ENCODE peak calls at places on chromosomes 16 and 17, in four cellular contexts. One of them, this sample, is unnamed.

GRCh38 chr17:40350410-40351184 is 13.9 kb downstream of the GJD3 start:
- DNase-seq in tibial artery: no peak
- DNase-seq in tibial nerve: no peak
- DNase-seq in activated CD8-positive, alpha-beta T cell treated with anti-CD3 and anti-CD28 coated beads for 36 hours: no peak
- DNase-seq in this sample: no peak

GRCh38 chr17:57677301-57677700 is 67.8 kb downstream of the CCDC182 start:
- DNase-seq in activated CD8-positive, alpha-beta T cell treated with anti-CD3 and anti-CD28 coated beads for 36 hours: no peak
- DNase-seq in tibial artery: no peak
- DNase-seq in tibial nerve: no peak
- DNase-seq in this sample: no peak

GRCh38 chr16:81693467-81694303 is 85.4 kb upstream of the PLCG2 start:
- DNase-seq in tibial nerve: no peak
- DNase-seq in activated CD8-positive, alpha-beta T cell treated with anti-CD3 and anti-CD28 coated beads for 36 hours: no peak
- DNase-seq in tibial artery: no peak
- DNase-seq in this sample: no peak

GRCh38 chr17:32929288-32929574 is 1.3 kb downstream of the TMEM98 start:
- DNase-seq in tibial artery: no peak
- DNase-seq in activated CD8-positive, alpha-beta T cell treated with anti-CD3 and anti-CD28 coated beads for 36 hours: no peak
- DNase-seq in tibial nerve: no peak
- DNase-seq in this sample: no peak

GRCh38 chr17:68238894-68239293 is 8.9 kb upstream of the AMZ2 start:
- DNase-seq in activated CD8-positive, alpha-beta T cell treated with anti-CD3 and anti-CD28 coated beads for 36 hours: peak
- DNase-seq in tibial nerve: no peak
- DNase-seq in tibial artery: no peak
- DNase-seq in this sample: no peak

GRCh38 chr16:77918792-77919707 is 103.3 kb upstream of the CLEC3A start:
- DNase-seq in activated CD8-positive, alpha-beta T cell treated with anti-CD3 and anti-CD28 coated beads for 36 hours: no peak
- DNase-seq in tibial nerve: no peak
- DNase-seq in tibial artery: no peak
- DNase-seq in this sample: no peak

GRCh38 chr16:57764341-57765159 is 29.0 kb downstream of the KATNB1 start:
- DNase-seq in tibial artery: no peak
- DNase-seq in tibial nerve: no peak
- DNase-seq in activated CD8-positive, alpha-beta T cell treated with anti-CD3 and anti-CD28 coated beads for 36 hours: peak
- DNase-seq in this sample: peak

GRCh38 chr17:43092891-43093290 is 32.3 kb downstream of the BRCA1 start:
- DNase-seq in tibial artery: no peak
- DNase-seq in activated CD8-positive, alpha-beta T cell treated with anti-CD3 and anti-CD28 coated beads for 36 hours: no peak
- DNase-seq in tibial nerve: no peak
- DNase-seq in this sample: no peak

GRCh38 chr17:2101448-2102257 is 46.8 kb downstream of the HIC1 start:
- DNase-seq in tibial artery: no peak
- DNase-seq in tibial nerve: no peak
- DNase-seq in activated CD8-positive, alpha-beta T cell treated with anti-CD3 and anti-CD28 coated beads for 36 hours: peak
- DNase-seq in this sample: no peak

GRCh38 chr17:64641499-64641898 is 20.6 kb downstream of the SMURF2 start:
- DNase-seq in tibial artery: no peak
- DNase-seq in tibial nerve: no peak
- DNase-seq in activated CD8-positive, alpha-beta T cell treated with anti-CD3 and anti-CD28 coated beads for 36 hours: peak
- DNase-seq in this sample: no peak

GRCh38 chr17:63694229-63694973 is 5.5 kb downstream of the LIMD2 start:
- DNase-seq in tibial nerve: no peak
- DNase-seq in activated CD8-positive, alpha-beta T cell treated with anti-CD3 and anti-CD28 coated beads for 36 hours: no peak
- DNase-seq in tibial artery: no peak
- DNase-seq in this sample: no peak

GRCh38 chr17:33112763-33113162 is 121.1 kb downstream of the SPACA3 start:
- DNase-seq in tibial artery: no peak
- DNase-seq in tibial nerve: no peak
- DNase-seq in activated CD8-positive, alpha-beta T cell treated with anti-CD3 and anti-CD28 coated beads for 36 hours: no peak
- DNase-seq in this sample: no peak

GRCh38 chr16:76791151-76791550 is 399.8 kb upstream of the MON1B start:
- DNase-seq in tibial artery: no peak
- DNase-seq in tibial nerve: no peak
- DNase-seq in activated CD8-positive, alpha-beta T cell treated with anti-CD3 and anti-CD28 coated beads for 36 hours: no peak
- DNase-seq in this sample: no peak

GRCh38 chr17:35896011-35896587 is 15.9 kb upstream of the CCL5 start:
- DNase-seq in activated CD8-positive, alpha-beta T cell treated with anti-CD3 and anti-CD28 coated beads for 36 hours: peak
- DNase-seq in tibial nerve: no peak
- DNase-seq in tibial artery: no peak
- DNase-seq in this sample: no peak

GRCh38 chr16:46911038-46911437 is 26.9 kb downstream of the GPT2 start:
- DNase-seq in tibial nerve: no peak
- DNase-seq in tibial artery: no peak
- DNase-seq in activated CD8-positive, alpha-beta T cell treated with anti-CD3 and anti-CD28 coated beads for 36 hours: no peak
- DNase-seq in this sample: no peak

GRCh38 chr16:82756283-82756599 is 129.5 kb downstream of the CDH13 start:
- DNase-seq in activated CD8-positive, alpha-beta T cell treated with anti-CD3 and anti-CD28 coated beads for 36 hours: no peak
- DNase-seq in tibial nerve: no peak
- DNase-seq in tibial artery: no peak
- DNase-seq in this sample: no peak

GRCh38 chr17:11369570-11369969 is 128.6 kb downstream of the SHISA6 start:
- DNase-seq in activated CD8-positive, alpha-beta T cell treated with anti-CD3 and anti-CD28 coated beads for 36 hours: no peak
- DNase-seq in tibial artery: no peak
- DNase-seq in tibial nerve: no peak
- DNase-seq in this sample: no peak

GRCh38 chr16:867421-868385 is 67.2 kb upstream of the GNG13 start:
- DNase-seq in activated CD8-positive, alpha-beta T cell treated with anti-CD3 and anti-CD28 coated beads for 36 hours: no peak
- DNase-seq in tibial nerve: no peak
- DNase-seq in tibial artery: no peak
- DNase-seq in this sample: no peak

GRCh38 chr17:66625321-66625767 is 209.6 kb upstream of the CACNG5 start:
- DNase-seq in tibial artery: no peak
- DNase-seq in activated CD8-positive, alpha-beta T cell treated with anti-CD3 and anti-CD28 coated beads for 36 hours: no peak
- DNase-seq in tibial nerve: no peak
- DNase-seq in this sample: no peak

GRCh38 chr17:78343433-78344201 is 16.3 kb downstream of the SOCS3 start:
- DNase-seq in activated CD8-positive, alpha-beta T cell treated with anti-CD3 and anti-CD28 coated beads for 36 hours: peak
- DNase-seq in tibial artery: no peak
- DNase-seq in tibial nerve: no peak
- DNase-seq in this sample: no peak

GRCh38 chr17:72661945-72662826 is 430.3 kb downstream of the SLC39A11 start:
- DNase-seq in tibial artery: no peak
- DNase-seq in activated CD8-positive, alpha-beta T cell treated with anti-CD3 and anti-CD28 coated beads for 36 hours: no peak
- DNase-seq in tibial nerve: no peak
- DNase-seq in this sample: no peak

GRCh38 chr17:72662827-72663190 is 429.7 kb downstream of the SLC39A11 start:
- DNase-seq in tibial artery: no peak
- DNase-seq in tibial nerve: no peak
- DNase-seq in activated CD8-positive, alpha-beta T cell treated with anti-CD3 and anti-CD28 coated beads for 36 hours: no peak
- DNase-seq in this sample: no peak

GRCh38 chr17:72659811-72660210 is 432.7 kb downstream of the SLC39A11 start:
- DNase-seq in tibial nerve: no peak
- DNase-seq in activated CD8-positive, alpha-beta T cell treated with anti-CD3 and anti-CD28 coated beads for 36 hours: no peak
- DNase-seq in tibial artery: no peak
- DNase-seq in this sample: no peak

GRCh38 chr17:72660274-72661092 is 432.0 kb downstream of the SLC39A11 start:
- DNase-seq in activated CD8-positive, alpha-beta T cell treated with anti-CD3 and anti-CD28 coated beads for 36 hours: no peak
- DNase-seq in tibial artery: no peak
- DNase-seq in tibial nerve: no peak
- DNase-seq in this sample: no peak

GRCh38 chr17:72661093-72661944 is 431.2 kb downstream of the SLC39A11 start:
- DNase-seq in tibial nerve: no peak
- DNase-seq in tibial artery: no peak
- DNase-seq in activated CD8-positive, alpha-beta T cell treated with anti-CD3 and anti-CD28 coated beads for 36 hours: no peak
- DNase-seq in this sample: no peak
- TF ChIP-seq CTCF in tibial nerve: no peak
- TF ChIP-seq CTCF in tibial artery: no peak
- TF ChIP-seq CTCF in activated CD8-positive, alpha-beta T cell treated with anti-CD3 and anti-CD28 coated beads for 36 hours: no peak
- TF ChIP-seq CTCF in this sample: peak

GRCh38 chr16:29806641-29807425 is 504 bp downstream of the MAZ start:
- DNase-seq in tibial nerve: no peak
- DNase-seq in activated CD8-positive, alpha-beta T cell treated with anti-CD3 and anti-CD28 coated beads for 36 hours: peak
- DNase-seq in tibial artery: no peak
- DNase-seq in this sample: peak

GRCh38 chr16:29808219-29808900 is 2.0 kb downstream of the MAZ start:
- DNase-seq in tibial nerve: no peak
- DNase-seq in activated CD8-positive, alpha-beta T cell treated with anti-CD3 and anti-CD28 coated beads for 36 hours: peak
- DNase-seq in tibial artery: no peak
- DNase-seq in this sample: no peak

GRCh38 chr16:29806096-29806579 is at the start of gene MAZ:
- DNase-seq in tibial nerve: no peak
- DNase-seq in tibial artery: no peak
- DNase-seq in activated CD8-positive, alpha-beta T cell treated with anti-CD3 and anti-CD28 coated beads for 36 hours: no peak
- DNase-seq in this sample: no peak

GRCh38 chr16:29809031-29809747 is 2.8 kb upstream of the PRRT2 start:
- DNase-seq in activated CD8-positive, alpha-beta T cell treated with anti-CD3 and anti-CD28 coated beads for 36 hours: peak
- DNase-seq in tibial nerve: no peak
- DNase-seq in tibial artery: no peak
- DNase-seq in this sample: no peak

DNA sequence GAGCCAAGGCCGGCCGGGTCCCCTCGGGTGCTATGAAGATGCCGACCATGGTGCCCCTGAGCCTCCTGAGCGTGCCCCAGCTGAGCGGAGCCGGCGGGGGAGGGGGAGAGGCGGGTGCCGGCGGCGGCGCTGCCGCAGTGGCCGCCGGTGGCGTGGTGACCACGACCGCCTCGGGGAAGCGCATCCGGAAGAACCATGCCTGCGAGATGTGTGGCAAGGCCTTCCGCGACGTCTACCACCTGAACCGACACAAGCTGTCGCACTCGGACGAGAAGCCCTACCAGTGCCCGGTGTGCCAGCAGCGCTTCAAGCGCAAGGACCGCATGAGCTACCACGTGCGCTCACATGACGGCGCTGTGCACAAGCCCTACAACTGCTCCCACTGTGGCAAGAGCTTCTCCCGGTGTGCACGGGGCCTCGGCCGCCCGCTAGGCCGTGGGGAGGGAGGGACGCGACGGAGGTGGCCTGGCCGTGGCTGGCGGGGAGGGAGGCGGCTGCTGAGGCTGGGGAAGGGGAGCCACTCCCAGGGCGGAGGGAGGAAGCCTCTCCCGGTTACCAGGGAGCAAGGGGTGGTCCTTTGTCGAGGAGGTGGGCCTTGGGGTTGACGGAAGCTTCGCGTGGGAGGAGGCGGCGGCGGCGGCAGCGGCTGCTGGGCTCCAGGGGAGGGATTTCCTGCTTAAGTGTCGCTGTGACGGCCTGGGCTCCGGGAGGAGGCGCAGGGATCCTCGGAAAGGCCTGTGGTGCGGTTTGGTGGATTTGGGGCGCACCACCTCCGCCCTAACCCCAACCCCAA is 1.3 kb downstream of the MAZ start:
- DNase-seq in tibial artery: peak
- DNase-seq in activated CD8-positive, alpha-beta T cell treated with anti-CD3 and anti-CD28 coated beads for 36 hours: peak
- DNase-seq in tibial nerve: peak
- DNase-seq in this sample: peak
- TF ChIP-seq CTCF in tibial artery: peak
- TF ChIP-seq CTCF in activated CD8-positive, alpha-beta T cell treated with anti-CD3 and anti-CD28 coated beads for 36 hours: no peak
- TF ChIP-seq CTCF in tibial nerve: peak
- TF ChIP-seq CTCF in this sample: peak

GRCh38 chr17:76671912-76672262 is 28.3 kb upstream of the ST6GALNAC1 start:
- DNase-seq in tibial artery: no peak
- DNase-seq in tibial nerve: no peak
- DNase-seq in activated CD8-positive, alpha-beta T cell treated with anti-CD3 and anti-CD28 coated beads for 36 hours: no peak
- DNase-seq in this sample: no peak
- TF ChIP-seq CTCF in tibial artery: peak
- TF ChIP-seq CTCF in tibial nerve: peak
- TF ChIP-seq CTCF in activated CD8-positive, alpha-beta T cell treated with anti-CD3 and anti-CD28 coated beads for 36 hours: no peak
- TF ChIP-seq CTCF in this sample: no peak

DNA sequence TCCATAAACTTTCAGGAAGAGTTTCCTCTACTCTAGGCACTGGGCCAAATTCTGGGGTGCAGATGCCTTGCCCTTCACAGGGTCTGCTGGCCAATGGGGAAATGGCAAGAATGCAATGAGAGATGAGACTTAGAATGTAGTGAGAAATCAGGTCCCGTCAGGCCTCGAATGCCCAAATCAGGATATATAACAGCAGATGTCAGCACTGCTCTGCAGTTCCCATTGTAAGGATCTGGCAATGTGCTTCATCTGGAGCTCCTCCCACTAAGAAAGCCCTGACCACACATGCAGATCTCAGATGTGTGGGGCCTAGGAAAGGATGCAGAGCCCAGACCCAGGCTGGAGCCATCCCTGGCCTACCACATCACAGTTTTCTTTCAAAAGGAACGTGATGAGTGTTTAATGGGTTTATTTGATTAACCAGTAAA is 13.9 kb upstream of the LPCAT2 start:
- DNase-seq in activated CD8-positive, alpha-beta T cell treated with anti-CD3 and anti-CD28 coated beads for 36 hours: no peak
- DNase-seq in tibial artery: peak
- DNase-seq in tibial nerve: peak
- DNase-seq in this sample: no peak
- TF ChIP-seq CTCF in activated CD8-positive, alpha-beta T cell treated with anti-CD3 and anti-CD28 coated beads for 36 hours: no peak
- TF ChIP-seq CTCF in tibial artery: peak
- TF ChIP-seq CTCF in tibial nerve: peak
- TF ChIP-seq CTCF in this sample: no peak

GRCh38 chr17:81854974-81855774 is 5.2 kb downstream of the P4HB start:
- DNase-seq in tibial artery: no peak
- DNase-seq in tibial nerve: no peak
- DNase-seq in activated CD8-positive, alpha-beta T cell treated with anti-CD3 and anti-CD28 coated beads for 36 hours: no peak
- DNase-seq in this sample: no peak
- TF ChIP-seq CTCF in tibial artery: no peak
- TF ChIP-seq CTCF in tibial nerve: no peak
- TF ChIP-seq CTCF in activated CD8-positive, alpha-beta T cell treated with anti-CD3 and anti-CD28 coated beads for 36 hours: no peak
- TF ChIP-seq CTCF in this sample: no peak

GRCh38 chr16:20308801-20309590 is 18.3 kb downstream of the GP2 start:
- DNase-seq in tibial nerve: no peak
- DNase-seq in tibial artery: no peak
- DNase-seq in activated CD8-positive, alpha-beta T cell treated with anti-CD3 and anti-CD28 coated beads for 36 hours: no peak
- DNase-seq in this sample: no peak

GRCh38 chr16:20311548-20311947 is 15.8 kb downstream of the GP2 start:
- DNase-seq in activated CD8-positive, alpha-beta T cell treated with anti-CD3 and anti-CD28 coated beads for 36 hours: no peak
- DNase-seq in tibial artery: no peak
- DNase-seq in tibial nerve: no peak
- DNase-seq in this sample: no peak

GRCh38 chr16:20309786-20310185 is 17.5 kb downstream of the GP2 start:
- DNase-seq in activated CD8-positive, alpha-beta T cell treated with anti-CD3 and anti-CD28 coated beads for 36 hours: no peak
- DNase-seq in tibial nerve: no peak
- DNase-seq in tibial artery: no peak
- DNase-seq in this sample: no peak

GRCh38 chr16:20308266-20308665 is 19.0 kb downstream of the GP2 start:
- DNase-seq in tibial nerve: no peak
- DNase-seq in tibial artery: no peak
- DNase-seq in activated CD8-positive, alpha-beta T cell treated with anti-CD3 and anti-CD28 coated beads for 36 hours: no peak
- DNase-seq in this sample: no peak

GRCh38 chr16:20310421-20311395 is 16.6 kb downstream of the GP2 start:
- DNase-seq in tibial nerve: no peak
- DNase-seq in tibial artery: no peak
- DNase-seq in activated CD8-positive, alpha-beta T cell treated with anti-CD3 and anti-CD28 coated beads for 36 hours: no peak
- DNase-seq in this sample: no peak
- TF ChIP-seq CTCF in tibial nerve: no peak
- TF ChIP-seq CTCF in tibial artery: no peak
- TF ChIP-seq CTCF in activated CD8-positive, alpha-beta T cell treated with anti-CD3 and anti-CD28 coated beads for 36 hours: no peak
- TF ChIP-seq CTCF in this sample: no peak

DNA sequence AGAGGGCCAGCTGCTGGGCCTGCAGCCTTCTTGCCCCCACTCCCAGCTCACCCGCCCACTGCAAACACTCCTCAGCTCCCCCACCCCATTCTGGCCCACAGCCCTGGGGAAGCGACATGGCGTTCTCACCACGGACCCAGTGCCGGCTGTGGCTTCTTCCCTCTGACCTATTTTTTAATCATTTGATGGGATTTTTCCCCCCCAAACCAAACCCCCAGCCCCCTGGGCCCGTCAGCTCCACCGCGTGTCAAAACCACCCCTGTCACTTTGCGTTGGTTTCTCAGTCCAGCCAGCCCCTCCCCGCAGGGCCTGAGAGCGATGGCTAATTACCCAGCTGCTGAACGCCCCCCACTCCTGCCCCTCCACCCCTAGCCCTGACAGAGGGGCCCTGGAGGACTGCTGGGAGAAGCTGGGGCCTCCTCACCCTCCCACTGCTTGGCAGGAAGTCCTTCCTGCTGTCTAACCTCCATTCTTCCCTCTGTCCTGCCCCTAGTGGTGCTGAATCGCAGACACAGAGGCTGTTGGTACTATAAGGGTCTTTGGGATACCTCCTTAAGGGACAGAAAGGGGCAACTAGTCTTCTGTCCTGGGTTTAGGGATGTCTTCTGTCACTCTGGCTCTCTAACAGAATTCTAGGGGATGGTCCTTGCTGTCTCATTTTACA is 7.5 kb upstream of the TBX21 start:
- DNase-seq in activated CD8-positive, alpha-beta T cell treated with anti-CD3 and anti-CD28 coated beads for 36 hours: peak
- DNase-seq in tibial artery: no peak
- DNase-seq in tibial nerve: no peak
- DNase-seq in this sample: no peak
- TF ChIP-seq CTCF in activated CD8-positive, alpha-beta T cell treated with anti-CD3 and anti-CD28 coated beads for 36 hours: peak
- TF ChIP-seq CTCF in tibial artery: no peak
- TF ChIP-seq CTCF in tibial nerve: no peak
- TF ChIP-seq CTCF in this sample: no peak

This sample was measured in endothelial cell.